ENCODE peak calls at places on chromosomes 6 and 20, in ten cellular contexts. M is mucosa of descending colon; O is HCEC 1CT; Y is nucleus accumbens; A is SW480; J is stimulated activated CD4-positive, alpha-beta T cell treated with anti-CD3 and anti-CD28 coated beads, TNF-alpha, amount 100 ng/mL, for 4 hours; E is OCI-LY7; V is AG04450; Z is Ammon's horn; C is Daoy. S is an unnamed sample.

GRCh38 chr20:12111431-12112088 is 193.9 kb downstream of the BTBD3 start:
- DNase-seq in C (no peak), V (no peak), E (no peak), O (no peak), J (no peak), Y (no peak), Z (no peak), A (no peak), M (no peak), S (no peak)

GRCh38 chr6:169362501-169363121 is 109.0 kb upstream of the THBS2 start:
- DNase-seq in M (no peak), Z (no peak), J (no peak), O (peak; percentile 46), Y (no peak), E (no peak), A (no peak), C (no peak), V (no peak), S (no peak)

GRCh38 chr20:63758152-63758551 is 18.6 kb downstream of the SLC2A4RG start:
- DNase-seq in A (no peak), M (peak; percentile 8), O (no peak), J (no peak), C (no peak), V (no peak), Y (no peak), Z (no peak), E (no peak), S (no peak)

GRCh38 chr6:17115251-17116089 is 13.6 kb downstream of the STMND1 start:
- DNase-seq in A (peak; percentile 38), Z (no peak), Y (no peak), V (peak; percentile 77), E (no peak), C (peak; percentile 85), M (no peak), J (no peak), O (peak; percentile 84), S (no peak)

GRCh38 chr6:139568956-139569538 is 194.6 kb upstream of the CITED2 start:
- DNase-seq in M (no peak), A (peak; percentile 78), E (no peak), V (peak; percentile 47), O (peak; percentile 96), Z (no peak), C (peak; percentile 68), Y (no peak), J (no peak), S (no peak)

GRCh38 chr6:148973809-148974208 is 227.0 kb downstream of the UST start:
- DNase-seq in V (no peak), J (no peak), O (peak; percentile 59), C (no peak), M (no peak), A (peak; percentile 7), Y (no peak), Z (peak; percentile 67), E (peak; percentile 12), S (no peak)

GRCh38 chr20:3744037-3744436 is 11.6 kb downstream of the HSPA12B start:
- DNase-seq in J (no peak), Y (no peak), V (no peak), C (no peak), M (no peak), O (no peak), A (no peak), Z (no peak), E (no peak), S (no peak)

GRCh38 chr6:136959471-136959891 is 37.4 kb downstream of the SLC35D3 start:
- DNase-seq in E (no peak), V (no peak), M (peak; percentile 88), J (no peak), C (no peak), A (no peak), O (no peak), Z (no peak), Y (no peak), S (no peak)

GRCh38 chr6:121666809-121667208 is 231.4 kb downstream of the GJA1 start:
- DNase-seq in C (peak; percentile 79), O (peak; percentile 88), Z (no peak), V (peak; percentile 54), M (no peak), A (peak; percentile 32), E (no peak), J (no peak), Y (no peak), S (no peak)

GRCh38 chr20:59583428-59584277 is 20.7 kb upstream of the PHACTR3 start:
- DNase-seq in O (no peak), M (no peak), E (no peak), C (peak; percentile 33), Z (no peak), V (no peak), A (no peak), Y (no peak), J (no peak), S (no peak)

GRCh38 chr6:2231438-2231837 is 14.0 kb downstream of the GMDS start:
- DNase-seq in Z (no peak), E (no peak), J (no peak), O (peak; percentile 9), V (no peak), A (no peak), Y (no peak), M (no peak), C (peak; percentile 50), S (no peak)

GRCh38 chr6:107538856-107539387 is 49.0 kb downstream of the SOBP start:
- DNase-seq in V (no peak), A (no peak), J (no peak), Z (no peak), Y (no peak), O (no peak), E (peak; percentile 16), M (no peak), C (no peak), S (no peak)

GRCh38 chr6:44733146-44733545 is 345.6 kb downstream of the CDC5L start:
- DNase-seq in V (no peak), Z (no peak), M (no peak), Y (no peak), C (no peak), J (no peak), E (no peak), O (no peak), A (no peak), S (no peak)

GRCh38 chr6:11436508-11437096 is 100.9 kb upstream of the TMEM170B start:
- DNase-seq in E (no peak), C (no peak), A (no peak), M (no peak), O (no peak), Z (no peak), Y (no peak), J (no peak), V (no peak), S (no peak)

GRCh38 chr6:37254881-37255280 is 2.7 kb upstream of the TBC1D22B start:
- DNase-seq in O (no peak), C (no peak), J (no peak), Y (no peak), V (no peak), Z (no peak), E (no peak), A (no peak), M (no peak), S (no peak)

GRCh38 chr20:17650816-17651760 is 31.0 kb downstream of the RRBP1 start:
- DNase-seq in E (no peak), Y (no peak), Z (no peak), J (no peak), A (no peak), M (no peak), V (no peak), C (no peak), O (peak; percentile 63), S (no peak)

GRCh38 chr20:37856932-37857660 is 45.8 kb upstream of the VSTM2L start:
- DNase-seq in Z (no peak), V (peak; percentile 11), E (no peak), A (no peak), Y (no peak), J (no peak), M (no peak), C (peak; percentile 17), O (peak; percentile 85), S (no peak)

GRCh38 chr6:126664271-126664670 is 324.4 kb downstream of the CENPW start:
- DNase-seq in Y (no peak), C (no peak), O (no peak), Z (no peak), V (no peak), A (no peak), J (no peak), E (no peak), M (no peak), S (no peak)

GRCh38 chr6:71326611-71327010 is 38.0 kb downstream of the OGFRL1 start:
- DNase-seq in V (no peak), O (peak; percentile 25), Y (no peak), Z (no peak), A (no peak), J (no peak), M (no peak), E (no peak), C (no peak), S (no peak)

GRCh38 chr6:139940741-139941712 is 566.6 kb upstream of the CITED2 start:
- DNase-seq in C (peak; percentile 33), V (no peak), Y (no peak), J (no peak), A (no peak), Z (no peak), M (no peak), O (no peak), E (no peak), S (no peak)

GRCh38 chr6:54085526-54085925 is 25.7 kb upstream of the MLIP start:
- DNase-seq in M (no peak), O (peak; percentile 42), J (no peak), E (no peak), C (peak; percentile 12), A (no peak), V (peak; percentile 70), Y (no peak), Z (peak; percentile 59), S (no peak)

GRCh38 chr20:41248371-41249024 is 69.0 kb downstream of the ZHX3 start:
- DNase-seq in E (peak; percentile 13), J (no peak), Y (no peak), A (no peak), Z (peak; percentile 74), C (no peak), M (no peak), V (no peak), O (peak; percentile 83), S (no peak)

GRCh38 chr6:84278311-84278710 is 50.9 kb upstream of the CEP162 start:
- DNase-seq in O (no peak), A (no peak), V (no peak), J (no peak), E (no peak), C (peak; percentile 16), M (no peak), Y (no peak), Z (no peak), S (no peak)

GRCh38 chr20:56689852-56690485 is 60.9 kb downstream of the TFAP2C start:
- DNase-seq in J (no peak), C (peak; percentile 33), M (no peak), A (no peak), Y (no peak), E (peak; percentile 76), O (peak; percentile 22), V (no peak), Z (no peak), S (no peak)

GRCh38 chr20:62370807-62371587 is 3.9 kb upstream of the LAMA5 start:
- DNase-seq in J (no peak), M (no peak), Z (no peak), E (no peak), C (no peak), A (no peak), Y (no peak), V (no peak), O (no peak), S (no peak)

GRCh38 chr20:9344080-9344920 is 170.1 kb upstream of the LAMP5 start:
- DNase-seq in J (no peak), Y (no peak), V (no peak), Z (no peak), A (no peak), M (no peak), O (peak; percentile 59), E (no peak), C (peak; percentile 14), S (no peak)

GRCh38 chr6:82611751-82612150 is 248.1 kb downstream of the TPBG start:
- DNase-seq in V (no peak), M (no peak), Z (no peak), E (no peak), Y (no peak), C (peak; percentile 25), J (no peak), O (no peak), A (no peak), S (no peak)

GRCh38 chr6:4017847-4018193 is 61.1 kb downstream of the FAM217A start:
- DNase-seq in M (no peak), Z (no peak), O (peak; percentile 50), A (peak; percentile 62), E (peak; percentile 70), Y (no peak), C (peak; percentile 39), V (no peak), J (no peak), S (no peak)